ENCODE peak calls at places on chromosomes 12 and 14, in ten cellular contexts. B is esophagus muscularis mucosa, L is tibial nerve, S is ovary, A is K562, R is H1, I is A549, W is stomach, H is suprapubic skin, M is HepG2. E is an unnamed sample.

GRCh38 chr14:72888202-72888601 is 5.7 kb downstream of the DPF3 start:
- DNase-seq in R (no peak), H (no peak), I (no peak), A (no peak), M (no peak), B (no peak), L (no peak), W (no peak), S (no peak), E (no peak)

GRCh38 chr12:126798449-126798848 is 1468.5 kb upstream of the TMEM132C start:
- DNase-seq in A (no peak), I (no peak), L (no peak), R (no peak), H (no peak), M (no peak), S (no peak), B (peak), W (no peak), E (no peak)

GRCh38 chr12:115095073-115095748 is 411.2 kb upstream of the TBX3 start:
- DNase-seq in I (no peak), B (no peak), H (no peak), W (no peak), M (no peak), S (no peak), L (no peak), A (no peak), R (no peak), E (no peak)

GRCh38 chr12:96882862-96883261 is 24.2 kb upstream of the NEDD1 start:
- DNase-seq in S (no peak), L (no peak), I (no peak), B (no peak), W (no peak), M (no peak), A (no peak), H (no peak), R (no peak), E (no peak)

GRCh38 chr14:34568803-34569202 is 29.3 kb upstream of the EAPP start:
- DNase-seq in I (no peak), H (no peak), S (no peak), A (no peak), R (no peak), B (no peak), M (no peak), W (no peak), L (no peak), E (peak)

GRCh38 chr12:79524507-79525148 is 166.1 kb downstream of the PAWR start:
- DNase-seq in W (no peak), L (no peak), A (no peak), H (no peak), S (no peak), M (no peak), B (no peak), R (no peak), I (no peak), E (no peak)

GRCh38 chr14:55684956-55685584 is 105.1 kb downstream of the KTN1 start:
- DNase-seq in S (no peak), L (no peak), W (no peak), M (no peak), B (no peak), A (no peak), R (no peak), I (no peak), H (no peak), E (no peak)

GRCh38 chr12:14678547-14678946 is 17.9 kb downstream of the GUCY2C start:
- DNase-seq in M (no peak), A (no peak), H (no peak), W (no peak), R (no peak), I (no peak), S (no peak), L (no peak), B (no peak), E (no peak)

GRCh38 chr12:53965251-53966069 is 7.5 kb upstream of the HOXC11 start:
- DNase-seq in R (no peak), S (no peak), W (no peak), M (no peak), L (peak), I (no peak), A (no peak), H (no peak), B (no peak), E (no peak)

GRCh38 chr12:12025799-12026386 is 44.8 kb upstream of the BCL2L14 start:
- DNase-seq in B (peak), W (no peak), H (no peak), M (no peak), I (no peak), S (no peak), R (no peak), A (no peak), L (no peak), E (no peak)

GRCh38 chr12:86379337-86379736 is 123.1 kb upstream of the MGAT4C start:
- DNase-seq in S (no peak), M (no peak), B (no peak), W (no peak), R (no peak), L (no peak), H (no peak), A (no peak), I (no peak), E (no peak)

GRCh38 chr12:42985506-42985905 is 396.0 kb upstream of the PRICKLE1 start:
- DNase-seq in A (no peak), I (no peak), H (no peak), B (no peak), M (no peak), L (no peak), S (no peak), R (peak), W (no peak), E (no peak)

GRCh38 chr12:65952737-65953209 is 128.5 kb downstream of the HMGA2 start:
- DNase-seq in S (no peak), B (no peak), W (no peak), R (no peak), I (peak), A (no peak), L (no peak), H (no peak), M (peak), E (no peak)

GRCh38 chr14:67133595-67134441 is 55.4 kb upstream of the GARIN2 start:
- DNase-seq in R (no peak), I (no peak), B (no peak), A (no peak), M (no peak), L (no peak), W (no peak), S (no peak), H (no peak), E (no peak)

GRCh38 chr12:132329739-132330548 is 555 bp upstream of the GALNT9 start:
- DNase-seq in L (no peak), H (no peak), I (no peak), R (no peak), B (no peak), A (no peak), W (no peak), M (no peak), S (no peak), E (no peak)

GRCh38 chr12:112980491-112981158 is 2.3 kb downstream of the OAS2 start:
- DNase-seq in R (no peak), A (no peak), W (no peak), S (no peak), B (no peak), H (no peak), L (no peak), M (no peak), I (no peak), E (no peak)

GRCh38 chr12:122467983-122468382 is 32.7 kb downstream of the ZCCHC8 start:
- DNase-seq in W (no peak), A (no peak), L (no peak), I (peak), B (no peak), S (no peak), R (no peak), M (no peak), H (no peak), E (no peak)

GRCh38 chr14:74085047-74085637 is 386 bp downstream of the LIN52 start:
- DNase-seq in H (no peak), I (peak), R (peak), W (no peak), A (peak), S (no peak), L (no peak), B (no peak), M (peak), E (no peak)

GRCh38 chr14:21087294-21088091 is 11.0 kb downstream of the ZNF219 start:
- DNase-seq in R (no peak), B (no peak), W (no peak), M (no peak), I (peak), L (no peak), S (no peak), A (no peak), H (no peak), E (peak)

GRCh38 chr12:127270193-127270592 is 996.8 kb upstream of the TMEM132C start:
- DNase-seq in L (no peak), M (no peak), H (no peak), B (peak), A (no peak), I (peak), W (no peak), R (no peak), S (no peak), E (peak)

GRCh38 chr12:67811437-67812361 is 163.2 kb downstream of the DYRK2 start:
- DNase-seq in L (no peak), R (no peak), A (no peak), I (peak), M (no peak), S (no peak), H (no peak), B (no peak), W (no peak), E (no peak)

GRCh38 chr12:113996026-113996425 is 29.9 kb upstream of the RBM19 start:
- DNase-seq in M (peak), I (no peak), W (no peak), H (no peak), A (no peak), S (no peak), B (no peak), R (peak), L (no peak), E (no peak)

GRCh38 chr14:22646570-22647254 is 2.6 kb upstream of the OR6J1 start:
- DNase-seq in M (no peak), W (no peak), L (no peak), H (no peak), I (peak), A (no peak), B (no peak), R (no peak), S (no peak), E (no peak)

GRCh38 chr12:82359115-82359478 is 768 bp downstream of the METTL25 start:
- DNase-seq in W (no peak), M (no peak), B (no peak), L (no peak), A (peak), S (peak), I (no peak), R (no peak), H (no peak), E (peak)

GRCh38 chr14:63174760-63175191 is 29.5 kb upstream of the RHOJ start:
- DNase-seq in A (peak), M (peak), H (no peak), S (no peak), I (peak), R (peak), W (no peak), B (no peak), L (no peak), E (no peak)

GRCh38 chr14:31122921-31123320 is 84.7 kb downstream of the HECTD1 start:
- DNase-seq in S (no peak), L (no peak), I (no peak), B (no peak), A (no peak), R (peak), H (no peak), W (no peak), M (no peak), E (no peak)

GRCh38 chr12:25364529-25365339 is 114.0 kb upstream of the KRAS start:
- DNase-seq in W (no peak), L (no peak), R (no peak), H (no peak), M (no peak), A (no peak), B (no peak), S (no peak), I (no peak), E (no peak)

GRCh38 chr12:25590021-25590721 is 37.1 kb upstream of the LMNTD1 start:
- DNase-seq in M (no peak), L (no peak), W (no peak), I (no peak), H (no peak), S (no peak), B (no peak), A (no peak), R (no peak), E (no peak)

GRCh38 chr12:30826276-30826675 is 71.5 kb upstream of the CAPRIN2 start:
- DNase-seq in A (no peak), L (no peak), M (no peak), I (no peak), W (no peak), B (no peak), H (no peak), R (no peak), S (no peak), E (no peak)

GRCh38 chr14:70891741-70892140 is 15.5 kb upstream of the PCNX1 start:
- DNase-seq in L (no peak), W (no peak), R (no peak), A (no peak), H (no peak), S (no peak), B (no peak), M (no peak), I (no peak), E (no peak)

GRCh38 chr14:92099802-92100201 is 6.6 kb downstream of the ATXN3 start:
- DNase-seq in M (no peak), A (no peak), B (no peak), H (no peak), L (no peak), R (no peak), S (no peak), W (no peak), I (no peak), E (no peak)

GRCh38 chr12:75960086-75960910 is 71.3 kb downstream of the PHLDA1 start:
- DNase-seq in S (no peak), R (no peak), L (no peak), B (no peak), H (no peak), A (no peak), W (peak), I (no peak), M (peak), E (no peak)
- TF ChIP-seq EP300 in S (no peak), R (peak), L (no peak), B (no peak), H (no peak), A (no peak), W (no peak), I (no peak), M (peak), E (no peak)

GRCh38 chr12:4862809-4863208 is 46.9 kb upstream of the KCNA1 start:
- DNase-seq in L (no peak), B (peak), M (no peak), S (no peak), A (no peak), R (no peak), I (no peak), W (no peak), H (no peak), E (no peak)
- TF ChIP-seq EP300 in L (no peak), B (no peak), M (no peak), S (no peak), A (no peak), R (no peak), I (no peak), W (no peak), H (no peak), E (no peak)

GRCh38 chr12:52091061-52091460 is 11.6 kb downstream of the SMIM41 start:
- DNase-seq in M (no peak), A (no peak), R (no peak), B (no peak), S (no peak), I (no peak), L (no peak), W (no peak), H (no peak), E (no peak)

GRCh38 chr12:52089491-52089890 is 10.0 kb downstream of the SMIM41 start:
- DNase-seq in S (no peak), A (no peak), W (no peak), L (no peak), H (no peak), I (no peak), M (no peak), R (no peak), B (no peak), E (no peak)

GRCh38 chr12:52091869-52092268 is 12.4 kb downstream of the SMIM41 start:
- DNase-seq in I (no peak), B (no peak), W (peak), L (no peak), H (no peak), S (no peak), R (no peak), A (no peak), M (no peak), E (no peak)

GRCh38 chr12:52087961-52088820 is 8.7 kb downstream of the SMIM41 start:
- DNase-seq in M (no peak), R (no peak), I (no peak), S (no peak), L (no peak), B (no peak), A (no peak), W (no peak), H (no peak), E (no peak)

GRCh38 chr12:52090291-52090690 is 10.8 kb downstream of the SMIM41 start:
- DNase-seq in A (no peak), S (no peak), L (no peak), W (no peak), R (no peak), I (no peak), B (no peak), H (no peak), M (no peak), E (no peak)
- TF ChIP-seq EP300 in A (no peak), S (no peak), L (no peak), W (no peak), R (no peak), I (no peak), B (no peak), H (no peak), M (no peak), E (no peak)

DNA sequence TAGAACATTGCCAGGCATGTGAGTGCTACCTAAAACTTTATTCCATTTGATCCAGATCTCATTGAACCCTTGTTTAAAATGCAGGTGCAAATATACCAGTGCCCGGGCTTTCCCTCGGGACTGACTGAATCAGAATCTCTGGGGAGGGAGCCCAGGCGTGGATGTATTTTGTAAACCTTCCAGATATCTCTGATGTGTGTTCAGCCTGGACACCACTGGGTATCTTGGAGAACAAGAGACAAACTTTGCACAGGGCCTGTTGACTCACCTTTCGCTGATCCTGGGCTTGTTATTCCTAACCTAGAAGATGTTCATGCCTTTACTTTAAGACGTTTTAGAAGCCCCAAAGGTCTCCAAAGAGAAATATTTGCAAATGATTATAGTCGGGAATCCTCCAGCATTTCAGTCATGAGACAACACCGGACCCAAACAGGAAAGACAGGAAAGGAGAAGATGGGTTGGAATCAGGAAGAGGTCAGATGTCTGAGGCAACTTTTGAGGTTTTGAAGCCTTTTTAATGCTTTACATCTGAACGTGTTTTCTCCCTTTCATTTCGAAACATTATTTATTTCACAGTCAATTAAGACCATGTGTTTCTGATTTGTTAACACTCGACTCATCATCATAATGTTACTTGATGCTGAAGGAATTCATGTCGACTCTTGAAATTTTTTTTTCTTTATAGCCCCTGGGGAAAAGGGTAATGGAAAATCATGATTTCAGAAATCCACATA is 118.6 kb downstream of the PLXNC1 start:
- DNase-seq in I (no peak), W (no peak), L (no peak), B (no peak), R (no peak), S (no peak), A (no peak), H (peak), M (no peak), E (no peak)
- TF ChIP-seq EP300 in I (no peak), W (no peak), L (peak), B (no peak), R (no peak), S (no peak), A (no peak), H (no peak), M (no peak), E (no peak)

GRCh38 chr12:89493650-89494302 is 30.8 kb downstream of the GALNT4 start:
- DNase-seq in H (no peak), A (no peak), L (no peak), M (no peak), S (no peak), R (no peak), W (no peak), B (peak), I (no peak), E (no peak)
- TF ChIP-seq EP300 in H (no peak), A (no peak), L (no peak), M (no peak), S (no peak), R (no peak), W (no peak), B (no peak), I (no peak), E (no peak)

DNA sequence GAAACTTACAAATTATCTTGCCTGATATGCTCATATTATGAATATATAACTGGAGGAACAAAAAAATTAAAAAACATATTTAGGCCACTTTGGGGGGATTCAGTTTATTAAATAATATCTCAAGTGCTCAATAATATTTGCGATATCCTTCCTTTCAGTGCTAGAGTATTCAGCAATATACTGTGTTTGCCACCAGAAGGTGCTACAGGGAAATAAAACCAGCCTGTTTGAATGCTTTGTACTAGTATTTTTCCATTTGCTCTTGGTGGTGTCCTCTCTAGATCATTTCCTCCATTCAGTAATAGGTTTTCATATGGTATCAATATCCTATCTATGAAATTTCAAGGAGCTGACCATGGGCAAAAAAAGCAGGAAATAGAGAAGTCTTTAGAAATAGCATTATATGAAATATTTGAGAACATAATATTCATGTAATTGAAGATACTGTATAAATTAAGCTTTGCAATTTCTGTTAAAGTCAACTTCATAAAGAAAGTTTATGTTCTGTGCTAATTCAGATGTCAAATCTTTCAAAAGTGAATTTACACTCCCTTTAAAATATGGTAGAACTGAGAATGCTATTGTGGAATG is 106.2 kb upstream of the NAV3 start:
- DNase-seq in B (no peak), M (peak), A (no peak), W (no peak), H (no peak), L (no peak), R (no peak), S (no peak), I (peak), E (no peak)
- TF ChIP-seq EP300 in B (no peak), M (no peak), A (no peak), W (no peak), H (no peak), L (no peak), R (no peak), S (no peak), I (no peak), E (no peak)

DNA sequence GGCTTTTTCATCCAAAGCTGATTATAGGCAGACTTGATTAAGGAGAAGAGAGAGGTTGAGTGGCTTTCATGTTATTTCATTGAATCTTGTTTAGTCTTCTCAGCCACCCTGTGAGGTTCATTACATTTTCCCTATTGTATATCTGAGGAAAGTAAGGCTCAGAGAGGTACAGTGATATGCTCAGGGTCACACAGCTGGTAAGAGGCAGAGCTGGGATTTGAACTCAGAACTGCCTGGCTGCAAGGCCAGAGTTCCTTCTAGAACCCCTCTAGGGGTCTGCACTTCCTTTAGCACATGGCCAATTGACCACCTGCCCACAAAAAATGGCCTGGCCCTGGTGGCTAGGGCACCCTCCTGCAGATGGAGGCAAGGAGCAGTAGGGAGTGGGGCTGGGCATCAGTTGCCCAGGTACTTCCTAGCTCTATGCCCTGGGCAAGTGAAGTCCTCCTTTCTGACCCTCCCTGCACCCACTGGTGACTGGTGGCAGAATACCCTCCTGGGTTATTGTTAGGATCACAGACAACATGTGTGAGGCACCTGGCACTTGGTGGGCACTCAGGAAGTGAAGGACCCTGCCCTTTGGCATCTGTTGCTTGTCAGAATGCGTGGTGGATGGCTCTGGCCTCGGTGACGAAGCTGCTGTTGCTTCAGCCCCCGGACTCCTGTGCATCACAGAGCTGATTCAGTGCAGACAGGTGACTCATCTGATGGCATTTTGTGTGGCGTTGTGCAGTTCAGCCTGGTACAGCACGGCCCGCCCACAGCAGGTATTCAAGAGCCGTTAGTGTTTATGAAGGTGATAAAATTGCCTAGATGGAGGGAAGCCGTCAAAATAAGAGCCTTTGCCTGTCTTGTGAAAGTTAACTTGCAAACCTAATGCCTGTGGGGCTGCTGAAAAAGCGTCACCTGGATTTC is 115.8 kb downstream of the SLC25A47 start:
- DNase-seq in M (peak), H (no peak), A (no peak), I (peak), W (peak), B (no peak), S (no peak), L (no peak), R (no peak), E (no peak)
- TF ChIP-seq EP300 in M (no peak), H (no peak), A (no peak), I (peak), W (no peak), B (no peak), S (no peak), L (no peak), R (no peak), E (no peak)

E was measured in upper lobe of left lung.